ENCODE peak calls at places on chromosomes 12 and 14, in five cellular contexts. V is RCC 7860; H is SK-MEL-5; N is naive thymus-derived CD8-positive, alpha-beta T cell; Y is posterior vena cava. O is an unnamed sample.

GRCh38 chr12:50024804-50025186 is 499 bp downstream of the RACGAP1 start:
- DNase-seq in V (no peak), H (no peak), N (no peak), Y (no peak), O (no peak)

GRCh38 chr12:87074801-87075200 is 818.6 kb upstream of the MGAT4C start:
- DNase-seq in V (no peak), H (no peak), N (no peak), Y (no peak), O (no peak)

GRCh38 chr12:62934799-62935674 is at the start of gene PPM1H:
- DNase-seq in V (peak), H (peak), N (peak), Y (peak), O (peak)

GRCh38 chr12:130987151-130987931 is 33.6 kb downstream of the ADGRD1 start:
- DNase-seq in V (no peak), H (no peak), N (no peak), Y (peak), O (no peak)

GRCh38 chr12:108778053-108778452 is 46.7 kb upstream of the CORO1C start:
- DNase-seq in V (no peak), H (no peak), N (no peak), Y (no peak), O (no peak)

GRCh38 chr12:31659087-31659942 is at the start of gene ETFBKMT:
- DNase-seq in V (peak), H (peak), N (peak), Y (peak), O (peak)

GRCh38 chr14:79947440-79947839 is 263.9 kb downstream of the DIO2 start:
- DNase-seq in V (no peak), H (no peak), N (no peak), Y (no peak), O (no peak)

GRCh38 chr12:108833355-108833733 is 24.0 kb downstream of the SSH1 start:
- DNase-seq in V (peak), H (no peak), N (no peak), Y (peak), O (peak)

GRCh38 chr12:107560906-107561285 is 124.7 kb upstream of the PWP1 start:
- DNase-seq in V (no peak), H (no peak), N (no peak), Y (no peak), O (no peak)

GRCh38 chr12:95637471-95638155 is 86.3 kb upstream of the USP44 start:
- DNase-seq in V (no peak), H (no peak), N (no peak), Y (no peak), O (no peak)

GRCh38 chr12:120196363-120196762 is 1.8 kb upstream of the GCN1 start:
- DNase-seq in V (no peak), H (no peak), N (no peak), Y (no peak), O (no peak)

GRCh38 chr14:25411933-25412757 is 362.2 kb upstream of the STXBP6 start:
- DNase-seq in V (no peak), H (peak), N (no peak), Y (no peak), O (no peak)

GRCh38 chr14:103127356-103127755 is 4.1 kb downstream of the TNFAIP2 start:
- DNase-seq in V (no peak), H (no peak), N (no peak), Y (peak), O (no peak)

GRCh38 chr14:39230416-39230815 is 3.3 kb upstream of the MIA2 start:
- DNase-seq in V (no peak), H (no peak), N (no peak), Y (no peak), O (no peak)

GRCh38 chr12:103169-103981 is 36.8 kb downstream of the IQSEC3 start:
- DNase-seq in V (no peak), H (peak), N (no peak), Y (no peak), O (no peak)

GRCh38 chr12:27504506-27504905 is 19.5 kb upstream of the PPFIBP1 start:
- DNase-seq in V (peak), H (peak), N (no peak), Y (no peak), O (peak)

GRCh38 chr12:12954878-12955625 is 3.1 kb upstream of the GPRC5D start:
- DNase-seq in V (no peak), H (no peak), N (no peak), Y (no peak), O (peak)

GRCh38 chr14:103422981-103423600 is 37.9 kb downstream of the MARK3 start:
- DNase-seq in V (peak), H (peak), N (no peak), Y (no peak), O (no peak)

GRCh38 chr14:31934767-31935266 is 142.3 kb upstream of the ARHGAP5 start:
- DNase-seq in V (peak), H (peak), N (no peak), Y (no peak), O (peak)

GRCh38 chr12:12024958-12025682 is 45.6 kb upstream of the BCL2L14 start:
- DNase-seq in V (no peak), H (no peak), N (no peak), Y (no peak), O (peak)

GRCh38 chr12:8603858-8604257 is 8.8 kb downstream of the AICDA start:
- DNase-seq in V (no peak), H (peak), N (no peak), Y (no peak), O (no peak)

GRCh38 chr12:2998789-2999264 is 39.6 kb downstream of the TEAD4 start:
- DNase-seq in V (peak), H (no peak), N (no peak), Y (peak), O (peak)

GRCh38 chr12:78269620-78270019 is 438.9 kb downstream of the NAV3 start:
- DNase-seq in V (no peak), H (no peak), N (no peak), Y (no peak), O (no peak)

GRCh38 chr14:90140956-90141316 is 79.1 kb downstream of the KCNK13 start:
- DNase-seq in V (peak), H (peak), N (no peak), Y (no peak), O (no peak)

O was measured in kidney glomerular epithelial cell.